ENCODE peak calls at places on chromosomes 3 and 15, in nine cellular contexts. M is HEK293T; H is brain microvascular endothelial cell; E is pancreas; V is NCI-H1694; O is T-helper 2 cell; J is CD8-positive, alpha-beta memory T cell; T is psoas muscle; W is left ventricle myocardium superior. C is an unnamed sample.

GRCh38 chr15:33068007-33068441 is 126.5 kb downstream of the FMN1 start:
- DNase-seq in V (no peak), H (peak; percentile 28), E (peak; percentile 59), J (no peak), O (peak; percentile 14), T (peak; percentile 74), M (peak; percentile 19), W (peak; percentile 73), C (peak; percentile 52)

GRCh38 chr15:36988947-36989346 is 111.4 kb downstream of the MEIS2 start:
- DNase-seq in W (no peak), E (no peak), J (no peak), O (no peak), H (no peak), T (no peak), M (no peak), V (no peak), C (no peak)

GRCh38 chr3:30308131-30308530 is 298.3 kb upstream of the TGFBR2 start:
- DNase-seq in E (no peak), M (no peak), J (no peak), W (no peak), O (no peak), H (no peak), V (no peak), T (no peak), C (no peak)

GRCh38 chr3:188578579-188579363 is 424.8 kb downstream of the LPP start:
- DNase-seq in J (no peak), H (peak; percentile 73), E (peak; percentile 30), M (no peak), O (no peak), V (no peak), T (peak; percentile 77), W (peak; percentile 68), C (no peak)

GRCh38 chr3:126399348-126399730 is 4.6 kb downstream of the CFAP100 start:
- DNase-seq in H (no peak), W (no peak), O (no peak), J (no peak), M (no peak), E (no peak), T (no peak), V (no peak), C (no peak)

GRCh38 chr15:80798911-80799310 is 19.7 kb downstream of the CEMIP start:
- DNase-seq in W (no peak), T (no peak), J (no peak), V (no peak), M (no peak), E (no peak), H (no peak), O (no peak), C (no peak)

GRCh38 chr3:157089455-157090221 is 70.3 kb downstream of the CCNL1 start:
- DNase-seq in H (peak; percentile 28), O (peak; percentile 87), V (no peak), J (no peak), T (no peak), M (no peak), W (peak; percentile 55), E (peak; percentile 41), C (peak; percentile 54)

GRCh38 chr15:34206016-34206415 is 3.9 kb downstream of the KATNBL1 start:
- DNase-seq in T (no peak), M (no peak), H (no peak), E (no peak), J (no peak), O (no peak), W (no peak), V (no peak), C (no peak)

GRCh38 chr3:31937225-31937624 is 43.8 kb downstream of the OSBPL10 start:
- DNase-seq in J (no peak), W (no peak), V (no peak), E (no peak), M (no peak), H (no peak), T (no peak), O (no peak), C (no peak)

GRCh38 chr3:43893721-43894120 is 203.0 kb downstream of the ABHD5 start:
- DNase-seq in J (no peak), V (no peak), M (no peak), O (no peak), T (no peak), H (no peak), W (no peak), E (no peak), C (no peak)

GRCh38 chr3:61846488-61846887 is 285.1 kb downstream of the PTPRG start:
- DNase-seq in J (no peak), W (no peak), T (no peak), V (no peak), H (no peak), O (no peak), M (no peak), E (no peak), C (no peak)

GRCh38 chr15:65077981-65078352 is 1.4 kb downstream of the KBTBD13 start:
- DNase-seq in W (peak; percentile 87), O (peak; percentile 61), V (no peak), T (peak; percentile 92), M (no peak), H (peak; percentile 12), J (peak; percentile 56), E (peak; percentile 61), C (peak; percentile 62)

GRCh38 chr3:159763466-159764210 is 225.0 kb upstream of the IL12A start:
- DNase-seq in W (peak; percentile 90), V (no peak), M (peak; percentile 79), H (peak; percentile 91), E (peak; percentile 45), J (no peak), T (peak; percentile 75), O (peak; percentile 69), C (peak; percentile 86)

GRCh38 chr3:110414851-110415250 is 656.8 kb upstream of the NECTIN3 start:
- DNase-seq in V (no peak), T (no peak), M (no peak), J (no peak), O (no peak), W (no peak), E (no peak), H (peak; percentile 72), C (no peak)

GRCh38 chr3:140505876-140506275 is 172.0 kb upstream of the TRIM42 start:
- DNase-seq in T (no peak), O (no peak), W (no peak), J (no peak), H (no peak), E (no peak), V (no peak), M (no peak), C (no peak)

GRCh38 chr15:90300988-90301715 is 35.7 kb downstream of the NGRN start:
- DNase-seq in E (peak; percentile 65), W (peak; percentile 73), T (peak; percentile 73), J (peak; percentile 72), H (peak; percentile 36), V (peak; percentile 0), M (peak; percentile 63), O (peak; percentile 67), C (peak; percentile 53)

GRCh38 chr15:81312790-81313543 is 11.0 kb downstream of the STARD5 start:
- DNase-seq in J (no peak), E (peak; percentile 41), H (peak; percentile 97), W (peak; percentile 74), T (peak; percentile 86), M (no peak), V (no peak), O (no peak), C (no peak)

GRCh38 chr15:33126559-33127290 is 67.8 kb downstream of the FMN1 start:
- DNase-seq in H (peak; percentile 86), V (no peak), O (peak; percentile 55), M (peak; percentile 73), J (no peak), T (peak; percentile 78), W (peak; percentile 71), E (peak; percentile 43), C (peak; percentile 37)

GRCh38 chr3:150823277-150823676 is 60.3 kb upstream of the SIAH2 start:
- DNase-seq in V (no peak), J (no peak), O (no peak), T (no peak), M (no peak), E (no peak), H (no peak), W (no peak), C (no peak)

GRCh38 chr3:46297658-46298423 is 55.6 kb downstream of the CCR3 start:
- DNase-seq in O (peak; percentile 31), M (no peak), T (no peak), J (no peak), V (no peak), H (no peak), E (no peak), W (no peak), C (no peak)

GRCh38 chr3:154384504-154384903 is 45.5 kb downstream of the GPR149 start:
- DNase-seq in E (no peak), M (no peak), V (no peak), T (no peak), J (no peak), O (no peak), W (no peak), H (no peak), C (no peak)

GRCh38 chr15:77630064-77630463 is 2.6 kb downstream of the LINGO1 start:
- DNase-seq in E (no peak), J (no peak), O (no peak), H (no peak), V (no peak), M (no peak), T (no peak), W (no peak), C (no peak)

C was measured in right lobe of liver.